ENCODE peak calls at places on chromosomes 12 and 14, in four cellular contexts. D is A549, T is cardiac fibroblast, Q is GM10248. J is an unnamed sample.

GRCh38 chr12:69473229-69473628 is 3.0 kb downstream of the FRS2 start:
- DNase-seq in D (no peak), T (no peak), Q (no peak), J (no peak)

GRCh38 chr14:20578325-20578724 is 9.5 kb downstream of the RNASE11 start:
- DNase-seq in D (no peak), T (no peak), Q (no peak), J (no peak)

GRCh38 chr12:125403145-125403789 is 338.0 kb downstream of the AACS start:
- DNase-seq in D (no peak), T (peak; percentile 21), Q (peak; percentile 31), J (peak; percentile 22)

GRCh38 chr14:23093526-23093925 is 1.4 kb downstream of the ACIN1 start:
- DNase-seq in D (no peak), T (no peak), Q (no peak), J (no peak)

GRCh38 chr14:64196668-64197411 is 97.3 kb downstream of the ESR2 start:
- DNase-seq in D (no peak), T (peak; percentile 52), Q (no peak), J (no peak)

GRCh38 chr14:37082431-37082830 is 90.0 kb downstream of the SLC25A21 start:
- DNase-seq in D (no peak), T (no peak), Q (no peak), J (no peak)

GRCh38 chr14:91417983-91418386 is 365 bp upstream of the CCDC88C start:
- DNase-seq in D (peak; percentile 41), T (no peak), Q (peak; percentile 65), J (peak; percentile 67)

GRCh38 chr12:125015680-125016310 is 22.4 kb downstream of the BRI3BP start:
- DNase-seq in D (no peak), T (no peak), Q (no peak), J (no peak)

GRCh38 chr14:57559561-57559960 is 65.9 kb upstream of the CCDC198 start:
- DNase-seq in D (no peak), T (no peak), Q (no peak), J (no peak)

GRCh38 chr12:92968201-92968813 is 39.2 kb upstream of the EEA1 start:
- DNase-seq in D (no peak), T (no peak), Q (no peak), J (no peak)

GRCh38 chr12:60693019-60693626 is 1097.3 kb downstream of the SLC16A7 start:
- DNase-seq in D (no peak), T (no peak), Q (no peak), J (no peak)

GRCh38 chr14:34875031-34875922 is at the start of gene BAZ1A:
- DNase-seq in D (peak; percentile 95), T (peak; percentile 91), Q (peak; percentile 80), J (peak; percentile 84)

GRCh38 chr12:31682136-31682962 is 22.9 kb downstream of the ETFBKMT start:
- DNase-seq in D (peak; percentile 63), T (peak; percentile 92), Q (peak; percentile 78), J (peak; percentile 76)

GRCh38 chr12:111741235-111741812 is 25.4 kb upstream of the ALDH2 start:
- DNase-seq in D (no peak), T (peak; percentile 44), Q (no peak), J (no peak)

GRCh38 chr14:104735830-104736642 is 12.0 kb downstream of the ADSS1 start:
- DNase-seq in D (no peak), T (peak; percentile 88), Q (no peak), J (no peak)

GRCh38 chr12:42759622-42760273 is 170.2 kb upstream of the PRICKLE1 start:
- DNase-seq in D (no peak), T (peak; percentile 93), Q (no peak), J (no peak)

GRCh38 chr14:64507376-64508156 is 3.0 kb downstream of the ZBTB1 start:
- DNase-seq in D (peak; percentile 21), T (peak; percentile 15), Q (no peak), J (no peak)

GRCh38 chr12:52399756-52400155 is 6.4 kb downstream of the KRT82 start:
- DNase-seq in D (no peak), T (no peak), Q (no peak), J (no peak)

GRCh38 chr12:105334568-105334967 is 4.1 kb downstream of the C12orf75 start:
- DNase-seq in D (no peak), T (no peak), Q (no peak), J (no peak)

GRCh38 chr12:68375701-68376469 is 43.7 kb upstream of the MDM1 start:
- DNase-seq in D (no peak), T (no peak), Q (no peak), J (no peak)

GRCh38 chr12:108495054-108495453 is 20.0 kb upstream of the FICD start:
- DNase-seq in D (peak; percentile 55), T (peak; percentile 17), Q (peak; percentile 45), J (peak; percentile 58)

GRCh38 chr12:26303418-26303817 is 108.0 kb downstream of the SSPN start:
- DNase-seq in D (no peak), T (no peak), Q (no peak), J (no peak)

GRCh38 chr14:93317836-93318807 is 14.7 kb downstream of the BTBD7 start:
- DNase-seq in D (peak; percentile 55), T (peak; percentile 65), Q (no peak), J (no peak)

GRCh38 chr12:2360630-2361170 is 307.9 kb downstream of the CACNA1C start:
- DNase-seq in D (peak; percentile 33), T (no peak), Q (no peak), J (no peak)

GRCh38 chr12:2359725-2360629 is 307.2 kb downstream of the CACNA1C start:
- DNase-seq in D (no peak), T (no peak), Q (no peak), J (no peak)

GRCh38 chr12:2356601-2357125 is 303.9 kb downstream of the CACNA1C start:
- DNase-seq in D (no peak), T (no peak), Q (no peak), J (no peak)

GRCh38 chr12:2355604-2356003 is 302.8 kb downstream of the CACNA1C start:
- DNase-seq in D (no peak), T (no peak), Q (no peak), J (no peak)

GRCh38 chr12:2358986-2359658 is 306.3 kb downstream of the CACNA1C start:
- DNase-seq in D (no peak), T (no peak), Q (no peak), J (no peak)
- TF ChIP-seq CTCF in D (no peak), T (no peak), Q (no peak), J (no peak)

GRCh38 chr14:52146504-52146903 is 77.6 kb upstream of the NID2 start:
- DNase-seq in D (no peak), T (no peak), Q (no peak), J (no peak)
- TF ChIP-seq CTCF in D (no peak), T (peak; percentile 42), Q (no peak), J (no peak)

GRCh38 chr14:87883750-87884149 is 109.2 kb downstream of the GALC start:
- DNase-seq in D (no peak), T (no peak), Q (no peak), J (no peak)

GRCh38 chr14:87888136-87888999 is 104.6 kb downstream of the GALC start:
- DNase-seq in D (peak; percentile 14), T (no peak), Q (no peak), J (no peak)
- TF ChIP-seq CTCF in D (peak; percentile 19), T (peak; percentile 37), Q (peak; percentile 48), J (peak; percentile 47)

GRCh38 chr14:100056964-100057817 is 8.0 kb upstream of the EVL start:
- DNase-seq in D (peak; percentile 28), T (peak; percentile 72), Q (peak; percentile 69), J (peak; percentile 74)
- TF ChIP-seq CTCF in D (peak; percentile 11), T (peak; percentile 37), Q (peak; percentile 49), J (peak; percentile 37)

DNA sequence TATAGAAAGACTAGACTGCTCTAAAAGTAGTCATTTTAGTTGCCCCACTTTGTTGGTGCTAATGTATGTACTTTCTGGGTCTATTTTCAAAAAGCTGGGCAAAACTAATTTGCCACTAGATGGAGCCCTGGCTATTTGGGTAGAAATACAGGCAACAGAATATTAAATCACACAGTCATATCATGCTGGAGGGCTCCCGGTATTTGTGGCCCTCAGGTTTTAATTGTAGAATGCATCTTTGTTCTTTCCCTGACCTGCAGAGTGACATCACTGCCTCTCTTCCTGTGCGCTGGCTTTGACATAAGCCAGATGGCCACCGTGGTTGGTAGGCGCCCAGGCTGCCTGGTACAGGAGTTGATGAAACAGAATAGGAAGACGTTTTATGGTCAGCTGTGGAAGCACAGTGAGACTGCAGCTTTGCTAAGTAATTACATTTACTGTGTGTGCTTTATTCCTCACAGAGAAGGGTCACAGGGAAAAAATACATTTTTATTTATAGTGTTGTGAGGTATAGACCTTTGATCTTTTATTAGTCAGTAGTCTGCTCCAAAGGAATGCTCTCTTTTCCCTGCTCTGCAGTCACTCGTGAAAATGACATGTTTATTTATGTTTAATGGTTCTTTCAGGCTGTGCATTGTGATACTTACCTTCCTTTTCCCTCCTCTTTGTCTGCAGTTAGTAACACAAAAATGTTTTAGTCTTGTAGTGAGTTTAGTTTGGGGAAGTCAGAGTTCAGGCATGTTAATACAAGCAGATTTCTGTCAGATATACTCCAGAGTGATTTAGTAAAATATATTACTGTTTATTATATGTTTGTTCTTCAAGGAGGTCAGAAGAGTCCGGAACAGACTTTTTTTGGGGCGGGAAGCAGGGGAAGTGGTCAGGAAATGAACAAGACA is 28.4 kb downstream of the MSRB3 start:
- DNase-seq in D (peak; percentile 25), T (peak; percentile 80), Q (no peak), J (no peak)
- TF ChIP-seq CTCF in D (peak; percentile 84), T (peak; percentile 71), Q (peak; percentile 48), J (peak; percentile 43)

GRCh38 chr12:6945613-6946012 is 1.8 kb downstream of the C12orf57 start:
- DNase-seq in D (no peak), T (no peak), Q (no peak), J (no peak)

GRCh38 chr12:6946033-6946919 is 2.5 kb downstream of the C12orf57 start:
- DNase-seq in D (peak; percentile 93), T (no peak), Q (peak; percentile 74), J (peak; percentile 84)

GRCh38 chr12:6949063-6949594 is 2.0 kb upstream of the PTPN6 start:
- DNase-seq in D (no peak), T (no peak), Q (no peak), J (no peak)

GRCh38 chr12:6947615-6948014 is 3.5 kb upstream of the PTPN6 start:
- DNase-seq in D (no peak), T (no peak), Q (no peak), J (no peak)

GRCh38 chr12:6946920-6947374 is 3.1 kb downstream of the C12orf57 start:
- DNase-seq in D (no peak), T (no peak), Q (no peak), J (no peak)
- TF ChIP-seq CTCF in D (no peak), T (no peak), Q (no peak), J (no peak)

DNA sequence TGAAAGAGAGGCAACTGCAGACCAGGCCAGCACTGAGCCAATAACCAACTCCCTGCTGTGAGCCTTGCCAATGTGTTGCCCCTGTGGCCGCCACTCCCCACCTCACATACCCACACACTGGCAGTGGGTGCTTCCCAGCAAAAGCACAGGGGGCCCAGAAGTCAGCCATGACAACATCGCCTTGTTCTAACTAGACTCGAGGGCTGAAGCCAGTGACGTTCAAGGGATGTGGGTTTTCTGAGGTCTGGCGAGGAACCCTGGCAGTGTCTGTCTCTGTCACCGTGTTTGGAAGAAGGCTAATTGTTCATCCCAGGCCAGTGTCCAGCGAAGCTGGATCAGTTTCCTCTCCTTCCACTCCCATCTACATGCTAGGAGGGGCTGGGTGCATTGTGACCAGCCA is 311.8 kb upstream of the AMIGO2 start:
- DNase-seq in D (no peak), T (no peak), Q (peak; percentile 19), J (no peak)
- TF ChIP-seq CTCF in D (no peak), T (no peak), Q (no peak), J (no peak)